ENCODE peak calls at places on chromosomes 5 and 9, in five cellular contexts. One of them, this sample, is unnamed.

GRCh38 chr5:39469173-39469572 is 44.4 kb upstream of the DAB2 start:
- DNase-seq in foreskin keratinocyte: no peak
- DNase-seq in cardiac muscle cell: no peak
- DNase-seq in WERI-Rb-1: no peak
- DNase-seq in fibroblast of lung: no peak
- DNase-seq in this sample: no peak

GRCh38 chr5:123856736-123857135 is 344.8 kb downstream of the CSNK1G3 start:
- DNase-seq in foreskin keratinocyte: no peak
- DNase-seq in cardiac muscle cell: peak
- DNase-seq in WERI-Rb-1: no peak
- DNase-seq in fibroblast of lung: peak
- DNase-seq in this sample: no peak

GRCh38 chr5:138459311-138459710 is 6.0 kb upstream of the EGR1 start:
- DNase-seq in foreskin keratinocyte: no peak
- DNase-seq in cardiac muscle cell: no peak
- DNase-seq in WERI-Rb-1: no peak
- DNase-seq in fibroblast of lung: no peak
- DNase-seq in this sample: no peak

GRCh38 chr9:137286980-137287383 is 9.5 kb downstream of the TOR4A start:
- DNase-seq in foreskin keratinocyte: no peak
- DNase-seq in cardiac muscle cell: peak
- DNase-seq in WERI-Rb-1: peak
- DNase-seq in fibroblast of lung: peak
- DNase-seq in this sample: no peak

GRCh38 chr9:75152416-75152815 is 64.1 kb downstream of the OSTF1 start:
- DNase-seq in foreskin keratinocyte: no peak
- DNase-seq in cardiac muscle cell: no peak
- DNase-seq in WERI-Rb-1: no peak
- DNase-seq in fibroblast of lung: no peak
- DNase-seq in this sample: no peak

GRCh38 chr5:177094224-177095087 is 7.7 kb downstream of the FGFR4 start:
- DNase-seq in foreskin keratinocyte: no peak
- DNase-seq in cardiac muscle cell: peak
- DNase-seq in WERI-Rb-1: no peak
- DNase-seq in fibroblast of lung: peak
- DNase-seq in this sample: no peak

GRCh38 chr5:62606878-62607277 is 28.3 kb downstream of the LRRC70 start:
- DNase-seq in foreskin keratinocyte: no peak
- DNase-seq in cardiac muscle cell: peak
- DNase-seq in WERI-Rb-1: no peak
- DNase-seq in fibroblast of lung: no peak
- DNase-seq in this sample: no peak

GRCh38 chr9:126471084-126471611 is 142.6 kb upstream of the LMX1B start:
- DNase-seq in foreskin keratinocyte: no peak
- DNase-seq in cardiac muscle cell: peak
- DNase-seq in WERI-Rb-1: no peak
- DNase-seq in fibroblast of lung: peak
- DNase-seq in this sample: no peak

GRCh38 chr5:102903074-102903871 is 148.2 kb downstream of the PAM start:
- DNase-seq in foreskin keratinocyte: peak
- DNase-seq in cardiac muscle cell: no peak
- DNase-seq in WERI-Rb-1: no peak
- DNase-seq in fibroblast of lung: no peak
- DNase-seq in this sample: no peak

GRCh38 chr9:78118742-78119473 is 87.3 kb upstream of the GNAQ start:
- DNase-seq in foreskin keratinocyte: peak
- DNase-seq in cardiac muscle cell: peak
- DNase-seq in WERI-Rb-1: no peak
- DNase-seq in fibroblast of lung: peak
- DNase-seq in this sample: peak

GRCh38 chr9:137227057-137227852 is at the start of gene RNF224:
- DNase-seq in foreskin keratinocyte: no peak
- DNase-seq in cardiac muscle cell: peak
- DNase-seq in WERI-Rb-1: peak
- DNase-seq in fibroblast of lung: peak
- DNase-seq in this sample: peak

GRCh38 chr9:129170229-129170628 is 7.8 kb downstream of the IER5L start:
- DNase-seq in foreskin keratinocyte: no peak
- DNase-seq in cardiac muscle cell: no peak
- DNase-seq in WERI-Rb-1: no peak
- DNase-seq in fibroblast of lung: no peak
- DNase-seq in this sample: peak

GRCh38 chr9:116646661-116647514 is 40.2 kb upstream of the TRIM32 start:
- DNase-seq in foreskin keratinocyte: no peak
- DNase-seq in cardiac muscle cell: peak
- DNase-seq in WERI-Rb-1: peak
- DNase-seq in fibroblast of lung: peak
- DNase-seq in this sample: peak

GRCh38 chr9:88757406-88758010 is 222.5 kb downstream of the NXNL2 start:
- DNase-seq in foreskin keratinocyte: no peak
- DNase-seq in cardiac muscle cell: no peak
- DNase-seq in WERI-Rb-1: no peak
- DNase-seq in fibroblast of lung: no peak
- DNase-seq in this sample: no peak

GRCh38 chr5:27437594-27438200 is 399.3 kb upstream of the CDH9 start:
- DNase-seq in foreskin keratinocyte: no peak
- DNase-seq in cardiac muscle cell: no peak
- DNase-seq in WERI-Rb-1: no peak
- DNase-seq in fibroblast of lung: no peak
- DNase-seq in this sample: no peak

GRCh38 chr5:65142511-65143011 is 339.2 kb downstream of the ADAMTS6 start:
- DNase-seq in foreskin keratinocyte: no peak
- DNase-seq in cardiac muscle cell: peak
- DNase-seq in WERI-Rb-1: no peak
- DNase-seq in fibroblast of lung: peak
- DNase-seq in this sample: no peak

GRCh38 chr5:75524071-75524470 is 12.4 kb downstream of the POLK start:
- DNase-seq in foreskin keratinocyte: peak
- DNase-seq in cardiac muscle cell: no peak
- DNase-seq in WERI-Rb-1: no peak
- DNase-seq in fibroblast of lung: no peak
- DNase-seq in this sample: peak
- H3K27ac ChIP-seq in foreskin keratinocyte: no peak
- H3K27ac ChIP-seq in cardiac muscle cell: no peak
- H3K27ac ChIP-seq in WERI-Rb-1: no peak
- H3K27ac ChIP-seq in fibroblast of lung: no peak
- H3K27ac ChIP-seq in this sample: no peak

DNA sequence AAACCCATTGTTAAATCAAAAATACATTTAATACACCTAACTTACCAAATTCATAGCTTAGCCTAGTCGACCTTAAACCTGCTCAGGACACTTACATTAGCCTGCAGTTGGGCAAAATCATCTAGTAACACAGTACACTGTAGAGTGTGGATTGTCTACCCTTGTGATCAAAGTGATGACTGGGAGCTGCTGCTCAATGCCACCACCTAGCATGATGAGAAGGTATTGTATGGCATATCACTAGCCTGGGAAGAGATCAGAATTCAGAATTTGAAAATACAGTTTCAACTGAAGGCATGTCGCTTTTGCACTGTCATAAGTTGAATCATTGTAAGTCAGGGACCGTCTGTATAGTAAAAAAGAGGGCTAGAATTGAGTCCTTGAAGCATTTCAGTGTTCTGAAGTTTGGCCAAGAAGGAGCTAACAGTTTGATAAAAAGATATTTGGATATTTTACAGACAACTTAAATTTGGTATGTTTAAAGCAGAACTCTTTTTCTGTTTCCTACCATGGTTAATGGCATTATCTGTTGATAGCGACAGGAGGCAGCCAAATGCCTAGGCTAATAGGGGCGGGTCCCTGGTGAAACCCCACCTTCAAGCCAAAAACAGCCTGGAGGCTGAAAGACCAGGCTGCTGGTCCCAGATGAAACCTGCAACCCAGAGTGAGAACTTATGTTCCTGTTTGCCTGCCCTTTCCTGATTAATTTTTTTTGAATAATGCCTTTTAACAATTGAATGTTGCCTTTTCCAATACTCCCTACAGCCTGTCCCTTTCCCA is 23.0 kb downstream of the SMIM15 start:
- DNase-seq in foreskin keratinocyte: no peak
- DNase-seq in cardiac muscle cell: peak
- DNase-seq in WERI-Rb-1: no peak
- DNase-seq in fibroblast of lung: no peak
- DNase-seq in this sample: no peak
- TF ChIP-seq CTCF in foreskin keratinocyte: peak
- TF ChIP-seq CTCF in cardiac muscle cell: peak
- TF ChIP-seq CTCF in WERI-Rb-1: no peak
- TF ChIP-seq CTCF in fibroblast of lung: peak
- TF ChIP-seq CTCF in this sample: no peak

GRCh38 chr9:124357591-124358361 is 57.5 kb downstream of the PSMB7 start:
- DNase-seq in foreskin keratinocyte: no peak
- DNase-seq in cardiac muscle cell: no peak
- DNase-seq in WERI-Rb-1: peak
- DNase-seq in fibroblast of lung: no peak
- DNase-seq in this sample: no peak
- H3K27ac ChIP-seq in foreskin keratinocyte: no peak
- H3K27ac ChIP-seq in cardiac muscle cell: no peak
- H3K27ac ChIP-seq in WERI-Rb-1: peak
- H3K27ac ChIP-seq in fibroblast of lung: no peak
- H3K27ac ChIP-seq in this sample: peak

GRCh38 chr5:110038297-110038997 is 348.7 kb downstream of the MAN2A1 start:
- DNase-seq in foreskin keratinocyte: no peak
- DNase-seq in cardiac muscle cell: peak
- DNase-seq in WERI-Rb-1: no peak
- DNase-seq in fibroblast of lung: peak
- DNase-seq in this sample: no peak

GRCh38 chr5:110043025-110043424 is 353.3 kb downstream of the MAN2A1 start:
- DNase-seq in foreskin keratinocyte: no peak
- DNase-seq in cardiac muscle cell: no peak
- DNase-seq in WERI-Rb-1: no peak
- DNase-seq in fibroblast of lung: no peak
- DNase-seq in this sample: no peak

GRCh38 chr5:110045153-110045552 is 355.4 kb downstream of the MAN2A1 start:
- DNase-seq in foreskin keratinocyte: no peak
- DNase-seq in cardiac muscle cell: peak
- DNase-seq in WERI-Rb-1: no peak
- DNase-seq in fibroblast of lung: peak
- DNase-seq in this sample: no peak

GRCh38 chr5:110040178-110040577 is 350.5 kb downstream of the MAN2A1 start:
- DNase-seq in foreskin keratinocyte: no peak
- DNase-seq in cardiac muscle cell: no peak
- DNase-seq in WERI-Rb-1: no peak
- DNase-seq in fibroblast of lung: no peak
- DNase-seq in this sample: no peak
- TF ChIP-seq CTCF in foreskin keratinocyte: peak
- TF ChIP-seq CTCF in cardiac muscle cell: no peak
- TF ChIP-seq CTCF in WERI-Rb-1: peak
- TF ChIP-seq CTCF in fibroblast of lung: peak
- TF ChIP-seq CTCF in this sample: no peak

GRCh38 chr5:132294728-132295504 is 722 bp downstream of the SLC22A4 start:
- DNase-seq in foreskin keratinocyte: peak
- DNase-seq in cardiac muscle cell: peak
- DNase-seq in WERI-Rb-1: peak
- DNase-seq in fibroblast of lung: peak
- DNase-seq in this sample: peak
- H3K27ac ChIP-seq in foreskin keratinocyte: peak
- H3K27ac ChIP-seq in cardiac muscle cell: no peak
- H3K27ac ChIP-seq in WERI-Rb-1: no peak
- H3K27ac ChIP-seq in fibroblast of lung: peak
- H3K27ac ChIP-seq in this sample: peak

DNA sequence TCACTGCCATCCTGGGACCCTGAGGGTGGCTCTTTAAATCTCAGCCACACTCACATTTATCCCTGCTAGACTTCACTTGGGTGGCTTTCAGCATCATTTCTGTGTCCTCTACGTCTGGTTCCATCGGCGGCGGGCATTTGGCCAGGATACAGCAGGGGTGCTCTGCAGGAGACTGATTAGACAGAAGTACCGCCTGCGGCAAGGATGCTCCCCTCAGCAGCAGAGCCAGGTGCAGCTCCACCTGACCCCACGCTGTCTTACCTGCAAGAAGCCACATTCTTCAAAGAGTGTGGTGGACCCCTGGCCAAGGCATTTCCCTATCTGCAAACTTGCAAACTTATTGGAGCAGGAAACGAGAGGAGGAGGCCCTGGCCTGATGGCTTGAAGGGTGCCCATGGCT is 309.8 kb upstream of the IRX4 start:
- DNase-seq in foreskin keratinocyte: no peak
- DNase-seq in cardiac muscle cell: no peak
- DNase-seq in WERI-Rb-1: no peak
- DNase-seq in fibroblast of lung: no peak
- DNase-seq in this sample: no peak
- TF ChIP-seq CTCF in foreskin keratinocyte: no peak
- TF ChIP-seq CTCF in cardiac muscle cell: no peak
- TF ChIP-seq CTCF in WERI-Rb-1: no peak
- TF ChIP-seq CTCF in fibroblast of lung: no peak
- TF ChIP-seq CTCF in this sample: no peak

This sample was measured in RWPE1.